ENCODE peak calls at places on chromosomes 7 and 10, in four cellular contexts. J is GM12878, A is K562, M is HepG2. T is an unnamed sample.

GRCh38 chr7:150973571-150974451 is 4.3 kb downstream of the KCNH2 start:
- DNase-seq in M (no peak), J (no peak), A (no peak), T (peak; percentile 54)

GRCh38 chr7:80752954-80753353 is 114.5 kb downstream of the CD36 start:
- DNase-seq in A (no peak), M (no peak), J (no peak), T (no peak)

GRCh38 chr10:99431190-99431549 is 746 bp upstream of the GOT1 start:
- DNase-seq in M (no peak), A (peak; percentile 69), J (no peak), T (peak; percentile 53)

GRCh38 chr10:30581779-30582380 is 47.7 kb downstream of the LYZL2 start:
- DNase-seq in J (no peak), M (peak; percentile 51), A (peak; percentile 72), T (peak; percentile 26)

GRCh38 chr10:91514684-91515253 is 104.6 kb downstream of the HECTD2 start:
- DNase-seq in A (no peak), J (no peak), M (no peak), T (no peak)

GRCh38 chr7:28536259-28536658 is 123.9 kb downstream of the CREB5 start:
- DNase-seq in J (no peak), A (no peak), M (no peak), T (peak; percentile 59)

GRCh38 chr7:93055543-93056107 is 62.2 kb downstream of the SAMD9 start:
- DNase-seq in J (no peak), A (peak; percentile 58), M (peak; percentile 34), T (no peak)

GRCh38 chr10:5310914-5311313 is 53.9 kb upstream of the UCN3 start:
- DNase-seq in M (no peak), J (no peak), A (no peak), T (no peak)

GRCh38 chr10:70458329-70459060 is 17.0 kb upstream of the NODAL start:
- DNase-seq in A (peak; percentile 63), J (no peak), M (no peak), T (peak; percentile 54)

GRCh38 chr10:84360634-84361365 is 32.4 kb downstream of the CCSER2 start:
- DNase-seq in M (no peak), A (no peak), J (no peak), T (no peak)

GRCh38 chr7:16753932-16754571 is 497 bp downstream of the TSPAN13 start:
- DNase-seq in M (peak; percentile 8), A (peak; percentile 55), J (no peak), T (peak; percentile 75)

GRCh38 chr10:15725603-15726002 is 5.9 kb upstream of the ITGA8 start:
- DNase-seq in A (peak; percentile 85), M (peak; percentile 39), J (no peak), T (no peak)

GRCh38 chr10:69406816-69407580 is 9.7 kb downstream of the TACR2 start:
- DNase-seq in A (no peak), J (no peak), M (no peak), T (no peak)

DNA sequence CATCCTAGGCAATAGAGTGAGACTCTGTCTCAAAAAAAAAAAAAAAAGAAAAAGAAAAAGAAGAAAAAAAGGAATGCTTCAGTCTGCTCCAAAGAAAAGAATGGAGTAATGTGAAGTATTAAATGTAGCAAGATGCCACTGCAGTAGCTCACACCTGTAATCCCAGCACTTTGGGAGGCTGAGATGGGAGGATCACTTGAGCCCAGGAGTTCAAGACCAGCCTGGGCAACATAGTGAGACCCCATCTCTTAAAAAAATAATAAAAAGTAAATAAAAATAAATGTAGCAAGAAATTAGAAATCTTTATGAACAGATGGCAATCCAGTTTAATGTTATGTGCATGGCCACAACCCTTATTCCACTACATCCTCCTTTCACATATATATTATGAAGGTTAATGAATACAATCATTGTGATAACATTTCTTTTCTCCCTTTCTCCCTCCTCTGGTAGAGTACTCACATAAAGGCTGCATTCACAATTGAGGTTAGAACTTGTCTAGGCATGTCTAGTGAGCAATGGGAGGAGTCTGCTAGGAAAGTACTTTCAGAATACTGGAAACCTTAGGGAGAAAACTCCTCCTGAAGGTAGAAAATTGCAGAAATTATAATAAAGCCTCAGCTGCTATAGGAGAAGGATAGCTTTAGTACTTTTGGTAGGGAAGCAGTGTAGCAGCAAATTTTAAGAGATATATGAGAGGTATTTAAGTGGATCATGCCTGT is 20.4 kb downstream of the KLLN start:
- DNase-seq in M (peak; percentile 60), J (no peak), A (no peak), T (no peak)
- TF ChIP-seq ETV6 in M (no peak), J (no peak), A (no peak), T (no peak)

GRCh38 chr7:84055904-84056615 is 138.5 kb downstream of the SEMA3A start:
- DNase-seq in A (no peak), M (no peak), J (no peak), T (no peak)
- TF ChIP-seq ETV6 in A (no peak), M (no peak), J (no peak), T (no peak)

GRCh38 chr7:155411718-155412415 is 46.1 kb upstream of the EN2 start:
- DNase-seq in M (no peak), J (no peak), A (no peak), T (no peak)
- TF ChIP-seq ETV6 in M (no peak), J (no peak), A (no peak), T (no peak)

GRCh38 chr10:78410046-78410965 is 376.6 kb downstream of the RPS24 start:
- DNase-seq in J (no peak), M (no peak), A (no peak), T (no peak)

GRCh38 chr10:78408011-78408410 is 374.3 kb downstream of the RPS24 start:
- DNase-seq in A (no peak), M (no peak), J (no peak), T (no peak)

GRCh38 chr10:78406648-78407008 is 373.0 kb downstream of the RPS24 start:
- DNase-seq in J (no peak), M (no peak), A (no peak), T (no peak)

GRCh38 chr10:78407009-78407711 is 373.5 kb downstream of the RPS24 start:
- DNase-seq in J (peak; percentile 1), A (peak; percentile 75), M (peak; percentile 20), T (peak; percentile 95)

DNA sequence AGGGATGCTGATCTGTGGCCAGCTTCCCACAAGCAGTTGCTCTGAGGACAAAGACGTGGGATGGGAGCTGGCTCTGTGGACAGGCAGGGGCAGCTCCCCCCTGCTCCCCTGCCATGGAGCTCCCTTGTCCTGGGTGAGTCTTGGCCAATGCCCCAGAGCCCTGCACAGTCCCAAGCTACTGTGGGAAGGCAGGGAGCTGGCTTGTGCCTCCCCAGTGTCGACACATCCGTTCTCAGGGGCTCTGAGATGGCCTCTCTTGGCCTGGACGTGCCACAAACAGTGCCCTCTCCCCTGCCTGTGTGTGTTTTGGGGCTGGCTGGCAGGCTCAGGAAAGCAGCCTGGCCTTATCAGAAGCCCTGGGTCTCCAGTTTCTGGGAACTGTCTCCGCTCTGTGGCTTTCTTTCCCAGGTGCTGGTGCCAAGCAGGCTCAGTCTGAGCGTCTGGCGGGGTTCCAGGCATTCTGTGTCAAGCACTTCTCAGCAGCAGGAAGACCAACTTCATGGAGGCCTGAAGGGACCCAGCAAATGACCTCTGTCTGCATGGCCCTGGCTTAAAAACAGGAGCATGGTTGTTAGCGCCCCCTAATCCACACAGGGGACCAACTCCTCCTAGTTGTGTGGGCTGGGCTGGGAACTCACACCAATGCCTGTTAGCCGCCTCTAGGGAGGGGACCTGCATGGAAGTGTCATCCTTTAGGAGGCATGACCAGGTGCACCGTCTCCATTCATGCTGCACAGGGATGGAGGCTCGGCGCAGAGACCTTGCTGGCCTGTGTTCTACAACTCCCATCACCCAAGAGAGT is 375.2 kb downstream of the RPS24 start:
- DNase-seq in A (peak; percentile 12), J (no peak), M (peak; percentile 7), T (peak; percentile 25)
- TF ChIP-seq ETV6 in A (no peak), J (no peak), M (no peak), T (no peak)

DNA sequence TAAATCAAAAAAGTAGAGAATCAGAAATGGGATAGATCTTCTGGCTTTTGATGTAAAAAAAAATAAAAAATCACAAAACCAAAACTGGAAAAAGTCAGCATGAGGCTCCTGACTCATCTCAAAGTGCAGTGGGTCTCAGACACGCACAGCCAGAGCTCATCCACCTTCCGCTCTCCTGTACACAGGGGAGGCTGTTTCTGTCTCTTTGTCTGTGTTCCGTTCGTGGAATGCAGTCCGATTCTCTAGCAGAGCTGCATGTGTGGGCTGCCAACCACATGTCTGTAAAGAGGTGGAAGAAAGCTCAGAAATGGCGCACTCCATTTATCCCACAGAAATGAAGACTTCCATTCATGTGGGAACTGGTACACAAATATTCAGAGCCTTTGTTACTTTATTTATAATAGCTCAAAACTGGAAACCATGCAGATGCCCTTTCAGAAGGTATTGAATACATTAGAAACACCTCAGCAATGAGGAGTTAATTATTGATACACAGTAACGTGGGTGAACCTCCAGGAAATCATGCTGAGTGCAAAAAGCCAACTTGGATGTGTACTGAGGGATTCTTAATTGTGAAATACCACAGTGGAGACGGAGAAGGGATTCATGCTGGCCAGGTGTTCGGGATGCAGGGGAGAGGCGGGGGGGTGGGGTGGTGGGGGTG is 123.3 kb downstream of the TRRAP start:
- DNase-seq in A (no peak), J (no peak), M (no peak), T (no peak)
- TF ChIP-seq ETV6 in A (no peak), J (no peak), M (no peak), T (no peak)

GRCh38 chr7:85001493-85002345 is 185.1 kb downstream of the SEMA3D start:
- DNase-seq in M (no peak), J (no peak), A (no peak), T (no peak)
- TF ChIP-seq ETV6 in M (no peak), J (no peak), A (no peak), T (no peak)

GRCh38 chr7:10239643-10240345 is 733.9 kb upstream of the PHF14 start:
- DNase-seq in J (no peak), A (no peak), M (no peak), T (no peak)

GRCh38 chr7:10237306-10237705 is 736.4 kb upstream of the PHF14 start:
- DNase-seq in M (peak; percentile 45), A (no peak), J (no peak), T (no peak)
- TF ChIP-seq ETV6 in M (no peak), A (no peak), J (no peak), T (no peak)

GRCh38 chr7:41007351-41007751 is 695.5 kb downstream of the INHBA start:
- DNase-seq in J (no peak), M (no peak), A (no peak), T (no peak)

GRCh38 chr7:41006591-41006990 is 696.3 kb downstream of the INHBA start:
- DNase-seq in M (no peak), J (no peak), A (no peak), T (no peak)

GRCh38 chr7:41003031-41003925 is 699.6 kb downstream of the INHBA start:
- DNase-seq in A (peak; percentile 57), M (peak; percentile 28), J (peak; percentile 3), T (peak; percentile 83)

GRCh38 chr7:41010418-41010817 is 692.5 kb downstream of the INHBA start:
- DNase-seq in M (no peak), J (no peak), A (no peak), T (no peak)

DNA sequence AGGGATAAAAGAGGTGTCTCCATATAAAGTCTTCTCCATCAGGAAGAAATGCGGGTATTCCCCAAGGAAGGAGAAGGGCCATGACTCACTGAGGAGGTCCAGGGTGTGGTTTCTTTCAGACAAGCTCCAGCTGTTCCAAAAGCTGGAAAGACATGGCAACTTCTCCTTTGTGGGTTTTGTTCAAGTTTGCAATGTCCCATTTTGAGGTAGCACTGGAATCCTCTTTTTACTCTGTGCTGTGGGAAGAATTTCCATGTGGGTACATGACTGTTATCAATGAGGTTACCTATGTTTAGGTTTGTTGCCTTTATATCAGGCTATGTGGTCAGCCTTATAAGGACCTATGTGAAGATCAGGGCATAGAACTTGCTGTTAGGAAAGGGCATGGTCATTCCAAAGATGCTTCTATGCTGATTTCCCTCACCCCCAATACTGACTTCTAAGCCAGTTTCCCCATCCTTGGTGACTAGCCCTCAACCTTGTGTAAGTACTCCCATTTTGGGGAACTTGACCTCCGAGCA is 697.4 kb downstream of the INHBA start:
- DNase-seq in M (no peak), J (no peak), A (no peak), T (no peak)
- TF ChIP-seq ETV6 in M (no peak), J (no peak), A (no peak), T (no peak)

T was measured in WTC11.